ENCODE peak calls at places on chromosomes 13 and 19, in four cellular contexts. One of them, this sample, is unnamed.

GRCh38 chr13:34412295-34412694 is 529.8 kb upstream of the NBEA start:
- DNase-seq in SK-N-SH: no peak
- DNase-seq in C1 segment of cervical spinal cord: no peak
- DNase-seq in fibroblast of pulmonary artery: no peak
- DNase-seq in this sample: no peak

GRCh38 chr13:111865046-111865445 is 201.9 kb upstream of the SOX1 start:
- DNase-seq in SK-N-SH: no peak
- DNase-seq in C1 segment of cervical spinal cord: no peak
- DNase-seq in fibroblast of pulmonary artery: no peak
- DNase-seq in this sample: no peak

GRCh38 chr19:35055715-35056179 is 14.2 kb downstream of the HPN start:
- DNase-seq in SK-N-SH: no peak
- DNase-seq in C1 segment of cervical spinal cord: no peak
- DNase-seq in fibroblast of pulmonary artery: no peak
- DNase-seq in this sample: no peak

GRCh38 chr19:55089279-55089944 is 13.7 kb downstream of the EPS8L1 start:
- DNase-seq in SK-N-SH: no peak
- DNase-seq in C1 segment of cervical spinal cord: no peak
- DNase-seq in fibroblast of pulmonary artery: no peak
- DNase-seq in this sample: no peak

GRCh38 chr19:2477732-2478191 is 1.8 kb downstream of the GADD45B start:
- DNase-seq in SK-N-SH: no peak
- DNase-seq in C1 segment of cervical spinal cord: no peak
- DNase-seq in fibroblast of pulmonary artery: peak; percentile 64
- DNase-seq in this sample: peak; percentile 25

GRCh38 chr13:35961461-35962220 is 169.5 kb downstream of the DCLK1 start:
- DNase-seq in SK-N-SH: no peak
- DNase-seq in C1 segment of cervical spinal cord: no peak
- DNase-seq in fibroblast of pulmonary artery: peak; percentile 20
- DNase-seq in this sample: no peak

GRCh38 chr19:19120308-19121156 is 17.7 kb downstream of the TMEM161A start:
- DNase-seq in SK-N-SH: peak; percentile 81
- DNase-seq in C1 segment of cervical spinal cord: no peak
- DNase-seq in fibroblast of pulmonary artery: peak; percentile 82
- DNase-seq in this sample: no peak

GRCh38 chr13:49419292-49419691 is 24.6 kb downstream of the CAB39L start:
- DNase-seq in SK-N-SH: no peak
- DNase-seq in C1 segment of cervical spinal cord: no peak
- DNase-seq in fibroblast of pulmonary artery: no peak
- DNase-seq in this sample: no peak

GRCh38 chr13:39499580-39499979 is 103.4 kb downstream of the LHFPL6 start:
- DNase-seq in SK-N-SH: no peak
- DNase-seq in C1 segment of cervical spinal cord: no peak
- DNase-seq in fibroblast of pulmonary artery: no peak
- DNase-seq in this sample: no peak

GRCh38 chr13:33349996-33350826 is 64.7 kb upstream of the STARD13 start:
- DNase-seq in SK-N-SH: peak; percentile 79
- DNase-seq in C1 segment of cervical spinal cord: no peak
- DNase-seq in fibroblast of pulmonary artery: peak; percentile 52
- DNase-seq in this sample: peak; percentile 29

GRCh38 chr13:106586764-106587163 is 18.8 kb upstream of the ARGLU1 start:
- DNase-seq in SK-N-SH: no peak
- DNase-seq in C1 segment of cervical spinal cord: no peak
- DNase-seq in fibroblast of pulmonary artery: no peak
- DNase-seq in this sample: no peak